ENCODE peak calls at places on chromosomes 5 and 9, in four cellular contexts. P is kidney epithelial cell, O is A549, I is left ventricle myocardium inferior. U is an unnamed sample.

GRCh38 chr9:13804532-13804931 is 509.4 kb downstream of the NFIB start:
- DNase-seq in O (no peak), P (peak), I (no peak), U (no peak)

GRCh38 chr5:122112733-122113558 is 16.4 kb upstream of the ZNF474 start:
- DNase-seq in O (no peak), I (no peak), P (no peak), U (no peak)

GRCh38 chr9:27572918-27573698 is at the start of gene C9orf72:
- DNase-seq in O (no peak), P (no peak), I (peak), U (no peak)

GRCh38 chr9:135810806-135811575 is 96.4 kb downstream of the CAMSAP1 start:
- DNase-seq in O (no peak), I (no peak), P (no peak), U (no peak)

GRCh38 chr9:94819161-94819677 is 92.7 kb downstream of the AOPEP start:
- DNase-seq in P (no peak), I (peak), O (peak), U (no peak)

GRCh38 chr5:161167001-161167765 is 315.2 kb upstream of the ATP10B start:
- DNase-seq in P (no peak), O (no peak), I (no peak), U (peak)

GRCh38 chr9:119453980-119454379 is 84.7 kb upstream of the BRINP1 start:
- DNase-seq in O (no peak), I (no peak), P (no peak), U (no peak)

GRCh38 chr5:172544371-172545120 is 90.2 kb upstream of the SH3PXD2B start:
- DNase-seq in I (no peak), P (no peak), O (no peak), U (no peak)

GRCh38 chr5:54639621-54640020 is 122.1 kb downstream of the SNX18 start:
- DNase-seq in P (no peak), I (no peak), O (no peak), U (no peak)

GRCh38 chr5:95216136-95216955 is 68.5 kb downstream of the MCTP1 start:
- DNase-seq in I (no peak), P (no peak), O (no peak), U (no peak)

GRCh38 chr5:59528226-59528862 is 365.2 kb downstream of the PDE4D start:
- DNase-seq in P (no peak), O (no peak), I (no peak), U (no peak)

GRCh38 chr5:65774346-65774745 is 52.3 kb downstream of the NLN start:
- DNase-seq in O (no peak), I (no peak), P (peak), U (no peak)

GRCh38 chr9:14021871-14022525 is 291.9 kb downstream of the NFIB start:
- DNase-seq in I (no peak), P (no peak), O (no peak), U (no peak)

GRCh38 chr9:131398204-131398603 is 4.3 kb downstream of the PRRC2B start:
- DNase-seq in O (no peak), P (no peak), I (no peak), U (peak)

GRCh38 chr9:126612329-126612812 is 1.4 kb upstream of the LMX1B start:
- DNase-seq in P (no peak), I (no peak), O (no peak), U (no peak)

GRCh38 chr9:1208185-1208584 is 158.0 kb downstream of the DMRT2 start:
- DNase-seq in O (no peak), P (peak), I (no peak), U (no peak)

GRCh38 chr9:5608298-5609254 is 20.3 kb upstream of the RIC1 start:
- DNase-seq in I (no peak), P (no peak), O (no peak), U (no peak)

GRCh38 chr5:103582364-103582763 is 19.8 kb upstream of the NUDT12 start:
- DNase-seq in I (no peak), O (peak), P (peak), U (no peak)

GRCh38 chr5:67211926-67212325 is 15.3 kb upstream of the CD180 start:
- DNase-seq in O (peak), P (peak), I (no peak), U (no peak)

GRCh38 chr9:136383436-136383835 is 10.0 kb upstream of the CARD9 start:
- DNase-seq in O (no peak), I (no peak), P (no peak), U (no peak)

GRCh38 chr9:116303270-116303904 is 149.8 kb downstream of the PAPPA start:
- DNase-seq in O (no peak), P (no peak), I (no peak), U (no peak)

GRCh38 chr5:40221796-40222195 is 457.9 kb upstream of the PTGER4 start:
- DNase-seq in P (peak), O (no peak), I (no peak), U (no peak)

GRCh38 chr9:78539904-78540303 is 243.0 kb downstream of the PSAT1 start:
- DNase-seq in P (peak), I (no peak), O (peak), U (peak)

GRCh38 chr5:14269395-14269794 is 126.3 kb downstream of the TRIO start:
- DNase-seq in O (no peak), I (no peak), P (no peak), U (no peak)

GRCh38 chr9:109107402-109108240 is 12.1 kb downstream of the TMEM245 start:
- DNase-seq in O (peak), P (peak), I (no peak), U (no peak)

GRCh38 chr5:10374032-10374431 is 20.5 kb downstream of the MARCHF6 start:
- DNase-seq in P (no peak), I (no peak), O (no peak), U (no peak)

GRCh38 chr9:99726758-99727157 is 94.9 kb upstream of the NR4A3 start:
- DNase-seq in P (no peak), O (no peak), I (no peak), U (no peak)

GRCh38 chr5:8864053-8864452 is 681.8 kb downstream of the SEMA5A start:
- DNase-seq in I (no peak), O (peak), P (no peak), U (peak)
- TF ChIP-seq CTCF in I (no peak), O (peak), P (peak), U (peak)

GRCh38 chr5:141753971-141754713 is 72.1 kb upstream of the ARAP3 start:
- DNase-seq in I (no peak), P (no peak), O (peak), U (no peak)
- TF ChIP-seq CTCF in I (no peak), P (no peak), O (no peak), U (no peak)

GRCh38 chr9:117392992-117393391 is 21.9 kb downstream of the ASTN2 start:
- DNase-seq in P (no peak), I (no peak), O (no peak), U (no peak)
- TF ChIP-seq CTCF in P (no peak), I (no peak), O (no peak), U (no peak)

GRCh38 chr5:140331638-140332037 is 14.8 kb downstream of the HBEGF start:
- DNase-seq in O (no peak), P (no peak), I (no peak), U (no peak)
- TF ChIP-seq CTCF in O (no peak), P (no peak), I (no peak), U (no peak)

DNA sequence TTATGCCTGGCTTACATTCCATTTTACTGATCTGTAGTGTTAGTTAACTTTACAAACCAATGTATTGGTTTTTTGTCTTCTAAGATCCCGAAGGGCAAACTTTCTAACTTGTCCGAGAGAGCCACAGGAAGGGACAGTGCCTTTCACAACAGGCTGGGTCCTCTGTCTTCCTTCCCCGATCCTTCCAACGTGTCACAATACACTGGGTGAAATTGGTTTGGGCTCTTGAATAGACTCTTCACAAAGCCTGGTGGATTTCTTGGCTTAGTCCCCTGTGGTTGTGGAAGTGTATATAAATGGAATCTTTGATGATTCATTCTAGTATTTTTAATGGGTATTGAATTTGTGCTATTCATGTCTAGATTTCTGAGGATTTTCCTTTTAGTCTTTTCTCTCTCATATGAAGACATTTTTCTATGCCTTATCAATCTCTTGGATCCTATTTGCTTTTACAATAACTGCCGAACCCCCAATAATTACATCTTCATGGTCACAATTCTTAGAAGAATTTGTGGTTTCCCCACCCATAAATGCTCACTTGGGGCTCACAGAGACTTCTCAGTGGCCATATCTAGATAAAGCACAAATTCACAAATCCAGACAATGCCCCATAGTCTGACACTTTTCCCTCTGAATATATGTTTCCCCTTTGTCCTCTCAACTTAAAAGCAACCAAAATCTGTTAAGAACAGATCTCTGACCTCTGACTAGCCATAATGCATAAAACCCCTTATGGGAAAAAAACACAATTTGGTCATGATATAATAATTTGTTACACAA is 107.7 kb downstream of the MTRR start:
- DNase-seq in P (no peak), I (no peak), O (no peak), U (no peak)
- TF ChIP-seq CTCF in P (no peak), I (no peak), O (no peak), U (no peak)

GRCh38 chr5:30103056-30104020 is 1090.1 kb upstream of the CDH6 start:
- DNase-seq in O (peak), I (no peak), P (no peak), U (peak)
- TF ChIP-seq CTCF in O (no peak), I (no peak), P (no peak), U (no peak)

DNA sequence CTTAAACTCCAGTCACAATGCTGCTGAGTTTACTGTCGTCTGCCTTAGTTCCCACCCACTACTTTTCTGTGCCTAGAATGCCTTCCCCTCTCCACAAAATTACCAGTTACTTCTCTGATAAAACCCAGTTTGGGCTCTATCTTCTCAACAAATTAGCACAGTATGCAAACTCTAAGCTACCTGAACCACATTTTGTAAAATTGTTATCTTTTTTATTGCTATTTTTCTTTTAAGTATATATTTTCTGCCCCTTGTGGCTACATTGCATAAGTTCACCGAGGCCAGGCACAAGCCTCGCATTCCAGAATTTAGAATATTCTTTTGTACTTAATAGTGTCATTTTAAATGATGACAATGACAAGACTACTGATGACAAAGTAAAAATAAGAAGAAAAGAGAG is 60.0 kb downstream of the POU5F2 start:
- DNase-seq in I (no peak), P (no peak), O (no peak), U (no peak)
- TF ChIP-seq CTCF in I (peak), P (peak), O (no peak), U (peak)

GRCh38 chr9:36969216-36969771 is 64.8 kb downstream of the PAX5 start:
- DNase-seq in P (no peak), O (no peak), I (no peak), U (no peak)
- TF ChIP-seq CTCF in P (no peak), O (no peak), I (no peak), U (no peak)

DNA sequence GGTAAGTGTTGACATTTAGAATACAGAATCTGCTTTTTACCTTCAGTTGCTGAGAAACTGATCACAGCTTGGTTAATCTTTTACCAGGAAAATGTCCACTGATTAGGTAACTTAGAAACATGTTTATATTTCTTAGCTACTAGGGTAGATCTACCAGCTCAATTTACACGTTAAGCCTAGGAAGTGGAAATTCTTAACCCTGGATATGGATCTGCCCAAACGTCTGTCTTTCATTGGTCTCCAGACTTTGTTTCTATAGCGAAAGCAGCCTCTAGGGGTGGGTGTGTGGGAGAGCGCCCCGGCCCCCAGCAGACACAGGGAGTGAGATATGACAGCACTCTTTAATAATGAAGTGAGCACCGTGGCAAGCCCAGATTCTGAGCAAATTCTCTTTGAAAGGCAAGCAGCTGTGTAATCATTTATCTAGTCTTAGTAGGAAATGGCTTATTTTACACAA is 141.6 kb upstream of the ZNF608 start:
- DNase-seq in P (peak), I (no peak), O (peak), U (no peak)
- TF ChIP-seq CTCF in P (peak), I (no peak), O (no peak), U (no peak)

GRCh38 chr9:124394596-124394995 is 20.6 kb downstream of the PSMB7 start:
- DNase-seq in I (no peak), O (no peak), P (no peak), U (no peak)
- TF ChIP-seq CTCF in I (no peak), O (peak), P (no peak), U (no peak)

U was measured in LNCaP clone FGC.